ENCODE peak calls at places on chromosome 19, in six cellular contexts. One of them, this sample, is unnamed.

GRCh38 chr19:18649371-18650047 is 12.7 kb downstream of the KLHL26 start:
- DNase-seq in hepatocyte: peak; percentile 39
- DNase-seq in cardiac muscle cell: peak; percentile 53
- DNase-seq in CD8-positive, alpha-beta T cell: no peak
- DNase-seq in thoracic aorta: no peak
- DNase-seq in heart left ventricle: peak; percentile 87
- DNase-seq in this sample: peak; percentile 70

GRCh38 chr19:52993342-52994178 is 20.2 kb upstream of the ERVV-1 start:
- DNase-seq in hepatocyte: peak; percentile 91
- DNase-seq in cardiac muscle cell: peak; percentile 90
- DNase-seq in CD8-positive, alpha-beta T cell: peak; percentile 84
- DNase-seq in thoracic aorta: peak; percentile 69
- DNase-seq in heart left ventricle: peak; percentile 81
- DNase-seq in this sample: peak; percentile 81

GRCh38 chr19:58330458-58330857 is 3.7 kb downstream of the ZSCAN22 start:
- DNase-seq in hepatocyte: peak; percentile 31
- DNase-seq in cardiac muscle cell: no peak
- DNase-seq in CD8-positive, alpha-beta T cell: no peak
- DNase-seq in thoracic aorta: no peak
- DNase-seq in heart left ventricle: no peak
- DNase-seq in this sample: no peak

GRCh38 chr19:36108684-36109083 is 2.3 kb upstream of the OVOL3 start:
- DNase-seq in hepatocyte: no peak
- DNase-seq in cardiac muscle cell: no peak
- DNase-seq in CD8-positive, alpha-beta T cell: no peak
- DNase-seq in thoracic aorta: no peak
- DNase-seq in heart left ventricle: no peak
- DNase-seq in this sample: no peak

GRCh38 chr19:1105873-1106840 is 2.4 kb downstream of the GPX4 start:
- DNase-seq in hepatocyte: no peak
- DNase-seq in cardiac muscle cell: no peak
- DNase-seq in CD8-positive, alpha-beta T cell: no peak
- DNase-seq in thoracic aorta: no peak
- DNase-seq in heart left ventricle: no peak
- DNase-seq in this sample: no peak

GRCh38 chr19:1970003-1970805 is 29.2 kb downstream of the CSNK1G2 start:
- DNase-seq in hepatocyte: no peak
- DNase-seq in cardiac muscle cell: no peak
- DNase-seq in CD8-positive, alpha-beta T cell: no peak
- DNase-seq in thoracic aorta: no peak
- DNase-seq in heart left ventricle: no peak
- DNase-seq in this sample: no peak

GRCh38 chr19:45677351-45678230 is 9.6 kb downstream of the GIPR start:
- DNase-seq in hepatocyte: peak; percentile 97
- DNase-seq in cardiac muscle cell: peak; percentile 92
- DNase-seq in CD8-positive, alpha-beta T cell: peak; percentile 93
- DNase-seq in thoracic aorta: no peak
- DNase-seq in heart left ventricle: peak; percentile 77
- DNase-seq in this sample: peak; percentile 96

GRCh38 chr19:5775668-5776309 is 8.8 kb downstream of the PRR22 start:
- DNase-seq in hepatocyte: no peak
- DNase-seq in cardiac muscle cell: no peak
- DNase-seq in CD8-positive, alpha-beta T cell: no peak
- DNase-seq in thoracic aorta: no peak
- DNase-seq in heart left ventricle: no peak
- DNase-seq in this sample: no peak

GRCh38 chr19:30003862-30004261 is 61.8 kb downstream of the URI1 start:
- DNase-seq in hepatocyte: no peak
- DNase-seq in cardiac muscle cell: no peak
- DNase-seq in CD8-positive, alpha-beta T cell: no peak
- DNase-seq in thoracic aorta: no peak
- DNase-seq in heart left ventricle: no peak
- DNase-seq in this sample: no peak

GRCh38 chr19:38980583-38981374 is 5.2 kb upstream of the FBXO17 start:
- DNase-seq in hepatocyte: no peak
- DNase-seq in cardiac muscle cell: no peak
- DNase-seq in CD8-positive, alpha-beta T cell: no peak
- DNase-seq in thoracic aorta: no peak
- DNase-seq in heart left ventricle: no peak
- DNase-seq in this sample: no peak

GRCh38 chr19:19630426-19630825 is 2.4 kb upstream of the LPAR2 start:
- DNase-seq in hepatocyte: no peak
- DNase-seq in cardiac muscle cell: no peak
- DNase-seq in CD8-positive, alpha-beta T cell: peak; percentile 15
- DNase-seq in thoracic aorta: no peak
- DNase-seq in heart left ventricle: no peak
- DNase-seq in this sample: no peak

GRCh38 chr19:8083141-8083540 is 30.6 kb downstream of the CCL25 start:
- DNase-seq in hepatocyte: no peak
- DNase-seq in cardiac muscle cell: no peak
- DNase-seq in CD8-positive, alpha-beta T cell: no peak
- DNase-seq in thoracic aorta: no peak
- DNase-seq in heart left ventricle: no peak
- DNase-seq in this sample: no peak

GRCh38 chr19:23526302-23526701 is 131.0 kb upstream of the ZNF91 start:
- DNase-seq in hepatocyte: no peak
- DNase-seq in cardiac muscle cell: no peak
- DNase-seq in CD8-positive, alpha-beta T cell: no peak
- DNase-seq in thoracic aorta: no peak
- DNase-seq in heart left ventricle: no peak
- DNase-seq in this sample: no peak

GRCh38 chr19:41223431-41224234 is 4.6 kb downstream of the AXL start:
- DNase-seq in hepatocyte: peak; percentile 71
- DNase-seq in cardiac muscle cell: peak; percentile 29
- DNase-seq in CD8-positive, alpha-beta T cell: no peak
- DNase-seq in thoracic aorta: peak; percentile 53
- DNase-seq in heart left ventricle: peak; percentile 57
- DNase-seq in this sample: no peak

GRCh38 chr19:2014731-2015610 is 543 bp downstream of the BTBD2 start:
- DNase-seq in hepatocyte: peak; percentile 65
- DNase-seq in cardiac muscle cell: peak; percentile 66
- DNase-seq in CD8-positive, alpha-beta T cell: no peak
- DNase-seq in thoracic aorta: no peak
- DNase-seq in heart left ventricle: peak; percentile 43
- DNase-seq in this sample: peak; percentile 59

GRCh38 chr19:30888937-30889336 is 460.3 kb downstream of the TSHZ3 start:
- DNase-seq in hepatocyte: no peak
- DNase-seq in cardiac muscle cell: no peak
- DNase-seq in CD8-positive, alpha-beta T cell: no peak
- DNase-seq in thoracic aorta: no peak
- DNase-seq in heart left ventricle: no peak
- DNase-seq in this sample: no peak

GRCh38 chr19:14971474-14971873 is 8.2 kb downstream of the SLC1A6 start:
- DNase-seq in hepatocyte: no peak
- DNase-seq in cardiac muscle cell: no peak
- DNase-seq in CD8-positive, alpha-beta T cell: no peak
- DNase-seq in thoracic aorta: no peak
- DNase-seq in heart left ventricle: no peak
- DNase-seq in this sample: no peak

GRCh38 chr19:5718579-5719273 is 1.2 kb downstream of the LONP1 start:
- DNase-seq in hepatocyte: peak; percentile 70
- DNase-seq in cardiac muscle cell: no peak
- DNase-seq in CD8-positive, alpha-beta T cell: no peak
- DNase-seq in thoracic aorta: no peak
- DNase-seq in heart left ventricle: no peak
- DNase-seq in this sample: no peak

GRCh38 chr19:2337329-2337707 is 8.8 kb downstream of the SPPL2B start:
- DNase-seq in hepatocyte: peak; percentile 80
- DNase-seq in cardiac muscle cell: peak; percentile 45
- DNase-seq in CD8-positive, alpha-beta T cell: no peak
- DNase-seq in thoracic aorta: no peak
- DNase-seq in heart left ventricle: no peak
- DNase-seq in this sample: no peak

GRCh38 chr19:16394111-16394510 is 69.5 kb downstream of the KLF2 start:
- DNase-seq in hepatocyte: no peak
- DNase-seq in cardiac muscle cell: no peak
- DNase-seq in CD8-positive, alpha-beta T cell: no peak
- DNase-seq in thoracic aorta: no peak
- DNase-seq in heart left ventricle: no peak
- DNase-seq in this sample: no peak

GRCh38 chr19:16394681-16395375 is 70.2 kb downstream of the KLF2 start:
- DNase-seq in hepatocyte: no peak
- DNase-seq in cardiac muscle cell: no peak
- DNase-seq in CD8-positive, alpha-beta T cell: no peak
- DNase-seq in thoracic aorta: no peak
- DNase-seq in heart left ventricle: no peak
- DNase-seq in this sample: no peak

GRCh38 chr19:16398530-16399241 is 73.1 kb downstream of the EPS15L1 start:
- DNase-seq in hepatocyte: no peak
- DNase-seq in cardiac muscle cell: no peak
- DNase-seq in CD8-positive, alpha-beta T cell: no peak
- DNase-seq in thoracic aorta: no peak
- DNase-seq in heart left ventricle: no peak
- DNase-seq in this sample: no peak

GRCh38 chr19:16400911-16401675 is 70.7 kb downstream of the EPS15L1 start:
- DNase-seq in hepatocyte: no peak
- DNase-seq in cardiac muscle cell: no peak
- DNase-seq in CD8-positive, alpha-beta T cell: no peak
- DNase-seq in thoracic aorta: peak; percentile 40
- DNase-seq in heart left ventricle: no peak
- DNase-seq in this sample: no peak

GRCh38 chr19:16397791-16398529 is 73.3 kb downstream of the KLF2 start:
- DNase-seq in hepatocyte: no peak
- DNase-seq in cardiac muscle cell: no peak
- DNase-seq in CD8-positive, alpha-beta T cell: no peak
- DNase-seq in thoracic aorta: no peak
- DNase-seq in heart left ventricle: no peak
- DNase-seq in this sample: no peak
- H3K27ac ChIP-seq in hepatocyte: no peak overlapping the region
- H3K27ac ChIP-seq in cardiac muscle cell: no peak overlapping the region
- H3K27ac ChIP-seq in CD8-positive, alpha-beta T cell: no peak overlapping the region
- H3K27ac ChIP-seq in thoracic aorta: peak overlapping the region; percentile 89
- H3K27ac ChIP-seq in heart left ventricle: peak overlapping the region; percentile 79
- H3K27ac ChIP-seq in this sample: peak overlapping the region; percentile 65

DNA sequence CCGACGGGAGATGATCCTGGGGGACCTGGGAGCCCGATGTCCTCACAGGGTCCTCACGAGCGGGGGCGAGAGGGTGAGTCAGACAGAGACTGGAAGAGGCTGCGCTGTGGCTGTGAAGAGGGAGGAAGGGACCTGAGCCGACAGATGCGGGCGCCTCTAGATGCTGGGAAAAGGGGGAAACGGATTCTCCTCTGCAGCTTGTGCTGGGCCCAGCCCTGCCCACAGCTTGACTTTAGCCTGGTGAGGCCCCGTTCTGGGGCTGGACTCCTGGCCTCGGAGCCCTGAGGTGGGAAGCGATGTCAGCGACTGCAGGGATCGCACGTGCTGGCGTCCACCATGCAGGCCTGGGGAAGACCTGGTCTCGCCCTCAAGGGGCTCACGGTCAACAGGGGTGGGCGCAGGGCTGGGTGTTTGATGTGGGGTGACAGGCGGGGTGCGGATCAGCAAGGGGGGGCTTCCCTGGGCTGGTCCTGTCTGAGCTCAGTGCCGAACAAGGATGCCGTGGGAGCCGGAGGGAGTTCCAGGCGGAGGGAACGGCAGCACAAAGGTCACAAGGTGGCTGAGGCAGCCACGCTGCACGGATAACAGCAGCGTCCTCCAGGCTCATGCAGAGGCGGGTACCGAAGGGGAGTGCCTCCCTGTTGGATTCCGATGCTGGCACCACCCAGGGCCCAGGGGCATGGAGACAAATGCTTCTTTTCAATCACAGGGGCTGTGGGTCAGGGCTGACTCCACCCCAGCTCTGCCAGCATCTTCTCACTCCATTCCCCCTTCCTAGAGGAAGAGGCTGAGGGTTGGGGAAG is 31.7 kb downstream of the PIP5K1C start:
- DNase-seq in hepatocyte: peak; percentile 52
- DNase-seq in cardiac muscle cell: no peak
- DNase-seq in CD8-positive, alpha-beta T cell: no peak
- DNase-seq in thoracic aorta: no peak
- DNase-seq in heart left ventricle: peak; percentile 62
- DNase-seq in this sample: no peak
- H3K4me1 ChIP-seq in hepatocyte: peaks cover 35% of the 10 kb centered on the region
- H3K4me1 ChIP-seq in cardiac muscle cell: peaks cover 13% of the 10 kb centered on the region
- H3K4me1 ChIP-seq in CD8-positive, alpha-beta T cell: peaks cover 27% of the 10 kb centered on the region
- H3K4me1 ChIP-seq in thoracic aorta: peaks cover 63% of the 10 kb centered on the region
- H3K4me1 ChIP-seq in heart left ventricle: peaks cover 48% of the 10 kb centered on the region
- H3K4me1 ChIP-seq in this sample: peaks cover 37% of the 10 kb centered on the region

GRCh38 chr19:57105976-57106610 is 13.7 kb upstream of the USP29 start:
- DNase-seq in hepatocyte: no peak
- DNase-seq in cardiac muscle cell: no peak
- DNase-seq in CD8-positive, alpha-beta T cell: no peak
- DNase-seq in thoracic aorta: no peak
- DNase-seq in heart left ventricle: no peak
- DNase-seq in this sample: no peak

GRCh38 chr19:57106646-57107235 is 13.0 kb upstream of the USP29 start:
- DNase-seq in hepatocyte: no peak
- DNase-seq in cardiac muscle cell: no peak
- DNase-seq in CD8-positive, alpha-beta T cell: no peak
- DNase-seq in thoracic aorta: no peak
- DNase-seq in heart left ventricle: no peak
- DNase-seq in this sample: no peak

GRCh38 chr19:57110592-57111328 is 9.0 kb upstream of the USP29 start:
- DNase-seq in hepatocyte: no peak
- DNase-seq in cardiac muscle cell: no peak
- DNase-seq in CD8-positive, alpha-beta T cell: no peak
- DNase-seq in thoracic aorta: no peak
- DNase-seq in heart left ventricle: no peak
- DNase-seq in this sample: no peak

GRCh38 chr19:57111329-57111644 is 8.5 kb upstream of the USP29 start:
- DNase-seq in hepatocyte: no peak
- DNase-seq in cardiac muscle cell: no peak
- DNase-seq in CD8-positive, alpha-beta T cell: no peak
- DNase-seq in thoracic aorta: no peak
- DNase-seq in heart left ventricle: no peak
- DNase-seq in this sample: no peak
- H3K27ac ChIP-seq in hepatocyte: no peak overlapping the region
- H3K27ac ChIP-seq in cardiac muscle cell: no peak overlapping the region
- H3K27ac ChIP-seq in CD8-positive, alpha-beta T cell: no peak overlapping the region
- H3K27ac ChIP-seq in thoracic aorta: no peak overlapping the region
- H3K27ac ChIP-seq in heart left ventricle: no peak overlapping the region
- H3K27ac ChIP-seq in this sample: no peak overlapping the region

DNA sequence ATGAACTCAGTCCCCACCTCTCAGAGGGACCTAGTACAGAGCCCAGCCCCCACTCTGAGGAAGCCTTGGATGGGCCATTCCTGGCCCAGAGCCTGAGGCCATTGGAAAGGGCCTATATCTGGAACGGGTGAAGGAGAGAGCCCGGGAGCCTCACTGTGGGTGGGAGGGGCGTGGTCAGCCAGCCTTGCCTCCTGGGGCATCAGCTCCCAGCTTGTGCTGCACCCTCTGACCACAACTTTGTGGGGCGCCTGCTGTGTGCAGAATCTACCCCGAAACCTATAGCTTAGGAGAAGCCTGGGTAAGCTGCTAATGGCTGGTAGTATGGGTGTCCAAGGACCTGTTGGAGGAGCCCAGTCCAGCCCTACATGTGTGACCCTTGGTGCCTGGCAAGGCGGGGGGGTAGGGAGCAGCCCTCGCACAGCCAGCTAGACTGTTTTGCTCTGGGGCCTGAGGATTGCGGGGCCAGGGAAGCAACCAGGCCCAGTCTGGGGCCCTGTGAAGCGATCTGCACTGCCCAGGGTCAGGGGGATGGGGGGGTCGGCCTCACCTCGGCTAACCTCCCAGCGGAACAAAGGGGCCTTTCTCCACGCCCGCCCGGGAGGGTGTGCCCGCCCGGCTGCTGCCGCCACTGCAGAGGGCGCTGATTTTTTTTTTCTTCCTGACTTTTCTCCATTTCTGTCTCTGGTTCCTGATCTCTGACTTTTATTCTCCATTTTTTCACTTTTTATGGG is 42.3 kb downstream of the LYL1 start:
- DNase-seq in hepatocyte: no peak
- DNase-seq in cardiac muscle cell: no peak
- DNase-seq in CD8-positive, alpha-beta T cell: no peak
- DNase-seq in thoracic aorta: no peak
- DNase-seq in heart left ventricle: peak; percentile 77
- DNase-seq in this sample: peak; percentile 54
- H3K4me1 ChIP-seq in hepatocyte: peaks cover 59% of the 10 kb centered on the region
- H3K4me1 ChIP-seq in cardiac muscle cell: peaks cover 15% of the 10 kb centered on the region
- H3K4me1 ChIP-seq in CD8-positive, alpha-beta T cell: peaks cover 8% of the 10 kb centered on the region
- H3K4me1 ChIP-seq in thoracic aorta: peaks cover 99% of the 10 kb centered on the region
- H3K4me1 ChIP-seq in heart left ventricle: peaks cover 94% of the 10 kb centered on the region
- H3K4me1 ChIP-seq in this sample: peaks cover 98% of the 10 kb centered on the region